ENCODE peak calls at places on chromosomes 16 and 17, in five cellular contexts. J, L, Y, E and I are unnamed samples.
A peak's percentile ranks its signal among the peaks of the same experiment; 100 is the strongest.

GRCh38 chr17:6346986-6347385 is 87.9 kb downstream of the AIPL1 start:
- ATAC-seq in J (no peak), L (no peak), Y (no peak), E (no peak), I (no peak)

GRCh38 chr16:2531371-2531695 is at the start of gene CEMP1:
- ATAC-seq in E (no peak), J (no peak), Y (no peak), L (no peak), I (no peak)

GRCh38 chr17:49949634-49950033 is 19.4 kb upstream of the DLX4 start:
- ATAC-seq in Y (no peak), E (no peak), J (no peak), L (no peak), I (no peak)

GRCh38 chr16:85649978-85650863 is 37.1 kb downstream of the GSE1 start:
- ATAC-seq in Y (no peak), L (no peak), J (no peak), E (no peak), I (no peak)

GRCh38 chr17:13393841-13394710 is 207.7 kb downstream of the HS3ST3A1 start:
- ATAC-seq in J (peak; percentile 79), Y (no peak), L (no peak), E (no peak), I (no peak)

GRCh38 chr17:19539040-19539399 is 5.4 kb downstream of the SLC47A1 start:
- ATAC-seq in E (no peak), L (no peak), J (no peak), Y (no peak), I (no peak)

GRCh38 chr16:20911361-20911760 is 10.8 kb downstream of the LYRM1 start:
- ATAC-seq in E (no peak), J (peak; percentile 44), L (no peak), Y (no peak), I (no peak)

GRCh38 chr17:11922634-11923033 is 74.6 kb downstream of the ZNF18 start:
- ATAC-seq in Y (peak; percentile 72), L (no peak), J (no peak), E (no peak), I (no peak)

GRCh38 chr16:60485877-60486489 is 1550.3 kb downstream of the CDH8 start:
- ATAC-seq in E (no peak), J (no peak), Y (no peak), L (no peak), I (no peak)

GRCh38 chr17:58498177-58498828 is 10.1 kb upstream of the HSF5 start:
- ATAC-seq in J (no peak), L (no peak), Y (no peak), E (no peak), I (no peak)

GRCh38 chr16:66740533-66740932 is 10.9 kb downstream of the DYNC1LI2 start:
- ATAC-seq in J (peak; percentile 76), E (peak; percentile 18), L (peak; percentile 20), Y (peak; percentile 89), I (no peak)

GRCh38 chr16:65315004-65315398 is 193.1 kb upstream of the CDH11 start:
- ATAC-seq in L (no peak), J (peak; percentile 86), E (no peak), Y (no peak), I (peak; percentile 71)

GRCh38 chr17:73030501-73030911 is 62.0 kb downstream of the SLC39A11 start:
- ATAC-seq in L (peak; percentile 73), J (no peak), E (no peak), Y (no peak), I (no peak)

GRCh38 chr16:57976331-57976796 is 5.4 kb upstream of the CNGB1 start:
- ATAC-seq in J (peak; percentile 33), E (no peak), L (peak; percentile 11), Y (peak; percentile 97), I (peak; percentile 63)

GRCh38 chr17:36132421-36132831 is 28.8 kb downstream of the CCL4 start:
- ATAC-seq in L (no peak), J (no peak), E (peak; percentile 84), Y (no peak), I (no peak)

GRCh38 chr17:44967907-44968224 is 237 bp downstream of the C1QL1 start:
- ATAC-seq in E (no peak), J (no peak), Y (no peak), L (no peak), I (peak; percentile 23)

GRCh38 chr17:44969144-44969780 is 1.2 kb upstream of the C1QL1 start:
- ATAC-seq in L (no peak), E (no peak), J (no peak), Y (no peak), I (no peak)

GRCh38 chr17:44971776-44972483 is 3.8 kb upstream of the C1QL1 start:
- ATAC-seq in Y (no peak), L (no peak), J (no peak), E (no peak), I (no peak)

GRCh38 chr17:44968225-44969143 is at the start of gene C1QL1:
- ATAC-seq in E (peak; percentile 99), Y (peak; percentile 99), J (peak; percentile 98), L (peak; percentile 89), I (peak; percentile 97)

DNA sequence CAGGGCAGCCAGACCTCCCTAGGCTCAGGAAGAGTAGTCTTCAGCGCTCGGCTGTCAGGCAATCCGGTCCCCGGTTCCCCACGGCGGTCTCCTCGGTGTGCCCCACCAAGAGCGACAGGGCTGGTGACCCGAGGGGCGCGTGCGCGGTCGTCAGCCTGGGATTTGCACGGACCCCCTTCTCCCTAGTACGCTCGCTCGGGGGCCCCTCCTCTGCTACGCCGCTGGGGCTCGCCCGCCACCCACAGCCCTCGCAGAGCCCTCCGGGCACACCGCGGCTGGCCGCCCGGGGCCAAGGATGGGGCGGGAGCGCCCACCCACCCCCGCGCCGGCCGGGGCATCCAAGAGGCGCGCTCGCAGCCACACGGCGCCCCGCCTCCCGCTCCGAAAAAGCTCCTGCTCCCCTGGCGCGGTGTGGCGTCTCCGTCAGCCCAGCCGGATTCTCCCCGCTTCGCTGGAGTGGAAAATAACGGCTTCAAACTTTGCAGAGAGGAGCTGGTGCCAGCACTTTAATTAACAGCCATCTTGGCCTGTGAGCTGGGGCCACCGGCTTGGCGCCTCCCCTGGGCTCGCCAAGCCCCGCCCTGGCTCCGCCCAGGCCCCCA is 2.1 kb upstream of the C1QL1 start:
- ATAC-seq in Y (no peak), L (peak; percentile 8), E (peak; percentile 6), J (no peak), I (peak; percentile 42)
- TF ChIP-seq EP300 in Y (no peak), L (no peak), E (no peak), J (no peak), I (no peak)

DNA sequence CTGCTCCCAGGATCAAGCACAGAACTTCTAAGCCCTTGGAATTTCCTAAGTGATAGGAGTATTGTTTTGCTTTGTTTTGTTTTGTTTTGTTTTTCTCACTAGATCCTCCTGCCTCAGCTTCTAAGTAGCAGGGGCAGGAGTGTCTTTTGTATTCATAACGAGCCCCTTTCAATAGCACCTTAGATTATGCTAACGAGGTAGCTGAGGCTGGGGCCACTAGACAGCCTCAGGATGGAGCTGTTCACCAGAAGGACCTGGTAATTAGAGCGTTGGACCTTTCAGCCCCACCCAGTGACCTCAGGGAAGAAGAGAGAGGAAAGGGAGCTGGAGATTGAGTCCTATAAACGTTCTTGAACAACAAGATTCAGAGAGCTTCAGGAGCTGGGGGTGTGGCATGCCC is 43.6 kb downstream of the IKZF3 start:
- ATAC-seq in E (peak; percentile 33), Y (peak; percentile 38), J (no peak), L (no peak), I (no peak)
- H3K36me3 ChIP-seq in E (peaks cover 33% of the 10 kb centered on the region), Y (no peaks in the 10 kb centered on the region), J (no peaks in the 10 kb centered on the region), L (no peaks in the 10 kb centered on the region), I (no peaks in the 10 kb centered on the region)

DNA sequence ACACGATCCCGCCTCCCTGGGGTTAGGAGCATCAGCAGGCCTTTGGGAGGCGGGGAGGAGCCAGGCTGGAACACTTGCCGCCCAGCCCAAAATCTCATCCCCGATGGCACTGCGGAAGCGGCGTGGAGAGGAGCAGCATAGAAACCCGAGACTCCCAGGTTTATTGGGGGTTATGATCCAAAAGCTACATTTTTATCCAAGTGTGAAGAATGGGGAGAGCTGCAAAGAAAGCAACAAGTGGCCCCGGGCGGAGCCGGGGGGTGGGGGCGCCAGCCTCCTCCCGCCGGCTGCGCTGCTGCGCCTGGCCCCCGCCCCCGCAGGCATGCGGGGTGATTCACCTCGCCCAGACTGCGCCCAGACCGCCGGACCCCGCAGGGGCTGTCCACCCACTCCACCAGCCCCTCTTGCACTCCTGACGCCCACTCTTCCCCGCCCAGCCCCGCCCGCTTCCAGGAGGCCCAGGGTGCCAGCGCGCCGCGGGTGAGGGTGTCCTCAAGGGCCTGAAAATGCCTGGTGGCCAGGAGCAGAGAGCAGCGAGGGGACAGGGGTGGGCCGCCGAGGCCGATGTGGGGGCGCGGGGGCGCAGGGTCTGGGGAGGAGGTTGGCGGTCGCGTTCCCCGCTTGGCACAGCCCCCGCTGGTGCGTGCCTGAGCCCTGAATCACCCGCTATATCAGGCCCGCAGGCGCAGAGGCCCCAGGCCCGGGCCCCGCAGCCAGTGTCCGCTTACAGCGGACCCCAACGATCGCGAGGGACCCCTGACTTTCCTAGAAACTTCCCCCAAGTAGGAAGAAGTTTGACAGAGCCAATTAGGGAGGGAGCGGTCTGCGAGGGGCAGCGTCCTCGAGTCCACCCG is 1.4 kb downstream of the CAVIN1 start:
- ATAC-seq in E (peak; percentile 23), J (peak; percentile 80), Y (peak; percentile 42), L (peak; percentile 5), I (peak; percentile 30)
- H3K4me3 ChIP-seq in E (peak overlapping the region; percentile 68), J (peak overlapping the region; percentile 64), Y (peak overlapping the region; percentile 64), L (peak overlapping the region; percentile 95), I (peak overlapping the region; percentile 88)

GRCh38 chr16:22692916-22693646 is 120.9 kb upstream of the HS3ST2 start:
- ATAC-seq in Y (no peak), E (no peak), L (no peak), J (peak; percentile 20), I (no peak)

GRCh38 chr16:22699356-22699755 is 114.6 kb upstream of the HS3ST2 start:
- ATAC-seq in L (no peak), Y (no peak), J (no peak), E (no peak), I (no peak)

GRCh38 chr16:22692034-22692433 is 121.9 kb upstream of the HS3ST2 start:
- ATAC-seq in J (no peak), L (no peak), Y (no peak), E (no peak), I (no peak)

GRCh38 chr16:22693670-22694340 is 120.2 kb upstream of the HS3ST2 start:
- ATAC-seq in L (no peak), J (no peak), E (no peak), Y (no peak), I (no peak)

GRCh38 chr16:22694887-22695382 is 119.0 kb upstream of the HS3ST2 start:
- ATAC-seq in L (no peak), Y (no peak), E (no peak), J (peak; percentile 80), I (peak; percentile 95)
- TF ChIP-seq EP300 in L (no peak), Y (no peak), E (no peak), J (no peak), I (no peak)

GRCh38 chr17:68534714-68535113 is 22.5 kb downstream of the PRKAR1A start:
- ATAC-seq in L (no peak), E (no peak), J (no peak), Y (no peak), I (no peak)

GRCh38 chr17:68532826-68533225 is 20.6 kb downstream of the PRKAR1A start:
- ATAC-seq in L (no peak), E (no peak), Y (no peak), J (no peak), I (no peak)

GRCh38 chr17:68535903-68536302 is 23.7 kb downstream of the PRKAR1A start:
- ATAC-seq in Y (no peak), E (no peak), L (no peak), J (no peak), I (no peak)

GRCh38 chr17:68531252-68531651 is 19.0 kb downstream of the PRKAR1A start:
- ATAC-seq in E (no peak), Y (no peak), J (no peak), L (no peak), I (no peak)

GRCh38 chr17:68533887-68534700 is 21.9 kb downstream of the PRKAR1A start:
- ATAC-seq in L (no peak), Y (no peak), J (peak; percentile 59), E (no peak), I (no peak)
- H3K36me3 ChIP-seq in L (peaks cover 57% of the 10 kb centered on the region), Y (peaks cover 52% of the 10 kb centered on the region), J (peaks cover 97% of the 10 kb centered on the region), E (peaks cover 41% of the 10 kb centered on the region), I (peaks cover 94% of the 10 kb centered on the region)